ENCODE peak calls at places on chromosome 15, in seven cellular contexts. N, P, L, C, G, W and A are unnamed samples.

GRCh38 chr15:85832389-85832788 is 37.7 kb upstream of the KLHL25 start:
- DNase-seq in G (no peak), N (no peak), C (no peak), W (no peak), L (no peak), P (no peak), A (no peak)

GRCh38 chr15:99719096-99719541 is 14.1 kb downstream of the LYSMD4 start:
- DNase-seq in W (no peak), C (no peak), N (no peak), L (peak), G (no peak), P (no peak), A (no peak)

GRCh38 chr15:31343831-31344230 is 17.2 kb downstream of the KLF13 start:
- DNase-seq in G (no peak), P (no peak), N (peak), W (no peak), L (no peak), C (no peak), A (no peak)

GRCh38 chr15:47987908-47988532 is 132.8 kb upstream of the SLC24A5 start:
- DNase-seq in L (peak), N (peak), P (peak), G (no peak), C (no peak), W (peak), A (no peak)

GRCh38 chr15:33179874-33180273 is 14.6 kb downstream of the FMN1 start:
- DNase-seq in L (peak), C (no peak), W (no peak), N (no peak), G (no peak), P (no peak), A (no peak)

GRCh38 chr15:39157902-39158301 is 423.0 kb upstream of the THBS1 start:
- DNase-seq in L (no peak), N (peak), W (no peak), G (no peak), P (no peak), C (no peak), A (no peak)

GRCh38 chr15:93089855-93090305 is 869 bp upstream of the RGMA start:
- DNase-seq in N (no peak), P (no peak), C (no peak), G (no peak), L (peak), W (no peak), A (no peak)

GRCh38 chr15:46304320-46304719 is 669.5 kb downstream of the SQOR start:
- DNase-seq in G (no peak), P (no peak), W (peak), C (no peak), L (no peak), N (no peak), A (no peak)

GRCh38 chr15:74621546-74621920 is 5.9 kb downstream of the CLK3 start:
- DNase-seq in W (no peak), L (no peak), C (no peak), P (no peak), N (no peak), G (no peak), A (no peak)

GRCh38 chr15:51350723-51351122 is 9.3 kb downstream of the GLDN start:
- DNase-seq in L (no peak), P (no peak), G (no peak), C (no peak), W (no peak), N (no peak), A (no peak)

GRCh38 chr15:59819047-59819446 is 129.9 kb upstream of the BNIP2 start:
- DNase-seq in G (no peak), L (no peak), N (no peak), P (peak), W (no peak), C (no peak), A (no peak)

GRCh38 chr15:37135225-37135624 is 34.9 kb upstream of the MEIS2 start:
- DNase-seq in N (peak), P (no peak), G (no peak), C (no peak), L (no peak), W (no peak), A (no peak)

GRCh38 chr15:55827204-55827603 is 84.3 kb upstream of the PRTG start:
- DNase-seq in C (no peak), P (no peak), N (no peak), G (no peak), L (no peak), W (no peak), A (no peak)

GRCh38 chr15:39083213-39083612 is 497.7 kb upstream of the THBS1 start:
- DNase-seq in G (no peak), L (no peak), P (no peak), C (no peak), N (no peak), W (no peak), A (no peak)

GRCh38 chr15:60061758-60062157 is 57.6 kb downstream of the FOXB1 start:
- DNase-seq in W (no peak), C (no peak), G (no peak), L (no peak), N (no peak), P (no peak), A (no peak)

GRCh38 chr15:90982135-90982534 is 12.2 kb downstream of the PRC1 start:
- DNase-seq in L (no peak), P (no peak), G (no peak), C (no peak), N (no peak), W (no peak), A (no peak)

GRCh38 chr15:90013503-90013937 is 12.4 kb downstream of the ZNF710 start:
- DNase-seq in N (no peak), L (no peak), W (no peak), G (no peak), P (no peak), C (no peak), A (no peak)

GRCh38 chr15:69154684-69155083 is 5.8 kb upstream of the GLCE start:
- DNase-seq in C (no peak), W (no peak), L (peak), N (no peak), G (no peak), P (no peak), A (no peak)

GRCh38 chr15:101206173-101206572 is 45.7 kb downstream of the CHSY1 start:
- DNase-seq in N (no peak), W (no peak), G (peak), P (no peak), L (peak), C (peak), A (no peak)

GRCh38 chr15:63856711-63857458 is 23.1 kb upstream of the HERC1 start:
- DNase-seq in W (no peak), C (no peak), G (no peak), L (peak), N (no peak), P (no peak), A (no peak)

GRCh38 chr15:29270169-29270955 is 740 bp upstream of the NSMCE3 start:
- DNase-seq in C (no peak), W (no peak), G (no peak), L (peak), P (no peak), N (peak), A (no peak)

GRCh38 chr15:45101749-45102148 is 12.2 kb downstream of the DUOX2 start:
- DNase-seq in G (no peak), W (no peak), L (no peak), N (no peak), C (no peak), P (no peak), A (no peak)